ENCODE peak calls at places on chromosomes 16 and 17, in seven cellular contexts. L is left cardiac atrium; U is stimulated activated CD4-positive, alpha-beta T cell treated with anti-CD3 and anti-CD28 coated beads, Interleukin-4, amount 100 ng/mL, for 4 hours; M is NCI-H2171 treated with DMSO at 0.1 percent for 48 hours; R is GM12864; Q is lung; E is HT1080. F is an unnamed sample.

GRCh38 chr17:5500247-5500803 is 14.0 kb downstream of the MIS12 start:
- DNase-seq in U (no peak), E (no peak), M (peak; percentile 50), L (no peak), R (no peak), Q (no peak), F (no peak)

GRCh38 chr16:74226361-74226979 is 70.1 kb upstream of the PSMD7 start:
- DNase-seq in U (no peak), Q (no peak), E (no peak), M (peak; percentile 15), R (no peak), L (no peak), F (peak; percentile 32)

GRCh38 chr16:29664133-29664912 is 1.3 kb downstream of the SPN start:
- DNase-seq in E (no peak), Q (no peak), L (peak; percentile 27), R (no peak), M (peak; percentile 6), U (peak; percentile 40), F (no peak)

GRCh38 chr16:28188085-28188916 is 23.5 kb downstream of the XPO6 start:
- DNase-seq in Q (no peak), M (no peak), U (no peak), R (peak; percentile 78), E (no peak), L (no peak), F (no peak)

GRCh38 chr16:20868890-20869289 is 31.3 kb downstream of the DCUN1D3 start:
- DNase-seq in Q (peak; percentile 80), E (peak; percentile 71), L (peak; percentile 90), U (no peak), M (no peak), R (no peak), F (peak; percentile 38)

GRCh38 chr17:76022285-76022684 is 4.8 kb downstream of the EVPL start:
- DNase-seq in U (no peak), R (no peak), M (no peak), Q (no peak), E (no peak), L (no peak), F (no peak)

GRCh38 chr16:66376114-66376513 is 9.6 kb downstream of the CDH5 start:
- DNase-seq in R (no peak), Q (no peak), U (no peak), L (no peak), M (no peak), E (no peak), F (no peak)

GRCh38 chr16:59111280-59111679 is 377.2 kb upstream of the GOT2 start:
- DNase-seq in U (no peak), L (no peak), Q (no peak), R (no peak), E (no peak), M (no peak), F (no peak)

GRCh38 chr16:25126820-25127232 is 15.3 kb downstream of the LCMT1 start:
- DNase-seq in Q (peak; percentile 68), U (peak; percentile 21), E (peak; percentile 93), M (no peak), R (no peak), L (no peak), F (peak; percentile 65)

GRCh38 chr17:44628234-44629188 is 27.8 kb upstream of the MEIOC start:
- DNase-seq in Q (no peak), L (peak; percentile 75), E (no peak), R (peak; percentile 34), M (no peak), U (no peak), F (peak; percentile 97)

GRCh38 chr17:75152971-75153853 is 1.1 kb downstream of the JPT1 start:
- DNase-seq in E (peak; percentile 38), U (peak; percentile 16), Q (no peak), R (no peak), M (peak; percentile 39), L (no peak), F (peak; percentile 82)

GRCh38 chr16:77502448-77502847 is 67.6 kb upstream of the ADAMTS18 start:
- DNase-seq in U (no peak), R (no peak), L (no peak), Q (no peak), M (no peak), E (no peak), F (no peak)

GRCh38 chr17:14080847-14081251 is 11.5 kb downstream of the COX10 start:
- DNase-seq in L (no peak), M (no peak), R (no peak), E (no peak), Q (no peak), U (no peak), F (no peak)

F was measured in NCI-H69.